ENCODE peak calls at places on chromosomes 2 and 18, in six cellular contexts. V, L, Q, U, D and O are unnamed samples.

GRCh38 chr18:35673682-35674081 is 92.1 kb downstream of the GALNT1 start:
- DNase-seq in Q (no peak), L (no peak), V (no peak), D (no peak), U (no peak), O (no peak)

GRCh38 chr18:58176915-58177717 is 133.1 kb downstream of the NEDD4L start:
- DNase-seq in Q (peak), L (no peak), V (no peak), U (peak), D (no peak), O (peak)

GRCh38 chr2:105321875-105322646 is 7.5 kb downstream of the TGFBRAP1 start:
- DNase-seq in Q (peak), D (no peak), U (no peak), L (no peak), V (no peak), O (no peak)

GRCh38 chr2:30661173-30662107 is 145.8 kb downstream of the CAPN13 start:
- DNase-seq in Q (peak), V (no peak), L (no peak), D (no peak), U (no peak), O (no peak)

GRCh38 chr2:3262437-3263388 is 114.9 kb downstream of the EIPR1 start:
- DNase-seq in L (no peak), V (no peak), D (no peak), Q (no peak), U (no peak), O (no peak)

GRCh38 chr2:2574401-2575184 is 243.5 kb upstream of the MYT1L start:
- DNase-seq in V (no peak), D (no peak), U (no peak), L (no peak), Q (no peak), O (no peak)

GRCh38 chr2:161208527-161209139 is 48.4 kb downstream of the TANK start:
- DNase-seq in Q (peak), L (no peak), U (peak), V (no peak), D (no peak), O (peak)

GRCh38 chr2:157779794-157780193 is 96.3 kb downstream of the ACVR1 start:
- DNase-seq in Q (no peak), L (no peak), U (no peak), V (no peak), D (no peak), O (no peak)

GRCh38 chr18:35282353-35282752 is 7.7 kb downstream of the ZSCAN30 start:
- DNase-seq in L (no peak), V (no peak), Q (peak), U (peak), D (no peak), O (no peak)

GRCh38 chr2:196143641-196144236 is 27.6 kb downstream of the STK17B start:
- DNase-seq in L (no peak), Q (peak), U (peak), D (no peak), V (no peak), O (no peak)

GRCh38 chr2:231190531-231191197 is 7.8 kb upstream of the ARMC9 start:
- DNase-seq in Q (peak), L (peak), D (no peak), V (no peak), U (no peak), O (no peak)

GRCh38 chr2:105294046-105294445 is 35.5 kb downstream of the TGFBRAP1 start:
- DNase-seq in D (no peak), U (no peak), Q (no peak), V (no peak), L (no peak), O (no peak)

GRCh38 chr2:44170337-44170736 is 1.7 kb downstream of the PPM1B start:
- DNase-seq in U (peak), Q (peak), V (peak), D (no peak), L (no peak), O (no peak)

GRCh38 chr2:75607988-75608683 is 38.4 kb upstream of the MRPL19 start:
- DNase-seq in L (no peak), Q (peak), D (no peak), V (no peak), U (no peak), O (peak)

GRCh38 chr2:155980941-155981561 is 351.5 kb downstream of the NR4A2 start:
- DNase-seq in V (no peak), D (no peak), Q (no peak), U (no peak), L (no peak), O (no peak)

GRCh38 chr2:69483024-69483423 is 45.8 kb upstream of the NFU1 start:
- DNase-seq in Q (peak), U (no peak), D (no peak), L (no peak), V (no peak), O (no peak)

GRCh38 chr2:234579231-234579962 is 82.5 kb upstream of the ARL4C start:
- DNase-seq in L (no peak), V (no peak), Q (no peak), U (no peak), D (no peak), O (no peak)

GRCh38 chr2:231052494-231053451 is 3.9 kb upstream of the PSMD1 start:
- DNase-seq in D (peak), U (peak), Q (peak), L (peak), V (peak), O (no peak)

GRCh38 chr18:52869942-52870907 is 530.2 kb downstream of the DCC start:
- DNase-seq in U (no peak), L (no peak), D (no peak), Q (no peak), V (no peak), O (no peak)

GRCh38 chr2:98483257-98483861 is 38.7 kb downstream of the INPP4A start:
- DNase-seq in D (no peak), L (no peak), V (peak), Q (no peak), U (no peak), O (no peak)

GRCh38 chr2:124699001-124699565 is 674.0 kb downstream of the CNTNAP5 start:
- DNase-seq in D (no peak), L (no peak), U (no peak), Q (no peak), V (no peak), O (no peak)

GRCh38 chr2:83103602-83104001 is 1355.5 kb downstream of the SUCLG1 start:
- DNase-seq in D (no peak), L (no peak), Q (peak), V (no peak), U (peak), O (peak)

GRCh38 chr2:45786030-45786830 is 134.8 kb downstream of the PRKCE start:
- DNase-seq in D (no peak), U (no peak), Q (no peak), V (no peak), L (no peak), O (no peak)

GRCh38 chr2:54561795-54562592 is 105.9 kb downstream of the SPTBN1 start:
- DNase-seq in U (no peak), D (no peak), V (peak), L (no peak), Q (no peak), O (no peak)

GRCh38 chr18:35095983-35096676 is 54.9 kb downstream of the MAPRE2 start:
- DNase-seq in D (no peak), L (no peak), V (no peak), Q (peak), U (no peak), O (no peak)

GRCh38 chr2:120788349-120788700 is 52.7 kb downstream of the GLI2 start:
- DNase-seq in U (no peak), Q (no peak), D (no peak), V (no peak), L (no peak), O (no peak)

GRCh38 chr2:120419073-120419472 is 73.1 kb downstream of the INHBB start:
- DNase-seq in Q (no peak), V (no peak), U (no peak), L (no peak), D (no peak), O (no peak)

GRCh38 chr18:6120820-6121279 is 225.5 kb upstream of the TMEM200C start:
- DNase-seq in L (no peak), U (no peak), V (no peak), Q (no peak), D (no peak), O (no peak)

GRCh38 chr2:65049010-65049639 is 7.1 kb upstream of the CEP68 start:
- DNase-seq in V (no peak), D (no peak), Q (no peak), L (no peak), U (no peak), O (no peak)

DNA sequence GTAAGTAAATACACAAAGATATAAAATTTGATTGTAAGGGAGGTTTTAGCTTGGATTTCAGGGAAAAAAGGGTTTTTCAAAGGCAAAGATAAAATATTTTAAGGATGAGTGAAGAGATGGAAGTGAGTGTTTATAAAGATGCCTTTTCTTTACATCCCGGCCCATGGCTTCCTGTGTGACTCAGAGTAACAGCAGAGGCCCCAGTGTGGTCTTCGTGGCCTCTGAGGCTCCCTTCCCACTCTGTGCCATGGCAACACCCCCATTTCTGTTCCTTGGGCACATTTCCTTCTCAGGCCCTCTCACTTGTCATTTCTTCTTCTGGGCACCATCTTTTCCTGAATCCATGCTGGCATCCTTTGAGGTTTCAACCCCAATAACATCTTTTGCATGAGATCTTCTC is 92.6 kb upstream of the TMEM18 start:
- DNase-seq in V (no peak), L (no peak), D (no peak), Q (no peak), U (no peak), O (no peak)
- H3K4me3 ChIP-seq in V (no peak), L (no peak), D (no peak), Q (no peak), U (no peak), O (no peak)

GRCh38 chr2:134491796-134492441 is 226.9 kb downstream of the TMEM163 start:
- DNase-seq in Q (no peak), V (no peak), D (no peak), L (no peak), U (no peak), O (peak)
- TF ChIP-seq CTCF in Q (no peak), V (peak), D (no peak), L (no peak), U (no peak), O (peak)

GRCh38 chr2:210623506-210623905 is 67.1 kb downstream of the CPS1 start:
- DNase-seq in U (no peak), V (no peak), Q (no peak), L (no peak), D (no peak), O (peak)

GRCh38 chr2:210630904-210631560 is 74.6 kb downstream of the CPS1 start:
- DNase-seq in V (no peak), Q (no peak), L (no peak), U (no peak), D (no peak), O (no peak)

GRCh38 chr2:210626849-210627248 is 70.5 kb downstream of the CPS1 start:
- DNase-seq in Q (peak), U (peak), L (no peak), D (no peak), V (no peak), O (no peak)
- H3K4me3 ChIP-seq in Q (no peak), U (no peak), L (no peak), D (no peak), V (no peak), O (no peak)

GRCh38 chr18:63421514-63421913 is 762 bp downstream of the VPS4B start:
- DNase-seq in Q (no peak), L (no peak), D (no peak), V (peak), U (peak), O (no peak)

GRCh38 chr18:63427566-63427965 is 5.3 kb upstream of the VPS4B start:
- DNase-seq in L (no peak), D (no peak), U (no peak), V (no peak), Q (no peak), O (peak)

GRCh38 chr18:63422087-63422861 is at the start of gene VPS4B:
- DNase-seq in D (peak), U (peak), V (peak), Q (peak), L (peak), O (peak)

DNA sequence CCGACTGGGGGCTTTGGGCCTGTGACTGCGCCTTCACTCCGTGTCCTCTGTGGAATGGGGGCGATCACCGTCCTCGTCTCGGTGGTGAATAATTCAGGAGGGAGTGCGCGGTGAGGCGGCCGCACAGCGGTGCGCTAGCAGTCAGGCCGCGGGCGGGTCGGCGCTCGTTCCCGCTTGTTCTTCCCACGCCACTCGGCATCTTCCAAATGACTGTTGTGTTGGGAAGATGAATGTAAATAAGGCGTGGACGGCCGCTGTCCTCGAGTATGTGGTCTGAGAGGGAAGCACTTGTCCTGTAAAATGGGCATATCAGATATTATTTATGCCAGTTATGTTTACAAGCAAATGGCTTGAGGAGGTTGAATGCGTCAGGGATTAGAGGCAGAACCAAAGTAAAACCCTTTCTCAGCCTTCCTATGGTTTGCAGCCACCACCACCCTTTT is 607 bp upstream of the VPS4B start:
- DNase-seq in D (peak), Q (no peak), V (no peak), L (no peak), U (no peak), O (no peak)
- TF ChIP-seq CTCF in D (peak), Q (no peak), V (no peak), L (no peak), U (no peak), O (peak)

DNA sequence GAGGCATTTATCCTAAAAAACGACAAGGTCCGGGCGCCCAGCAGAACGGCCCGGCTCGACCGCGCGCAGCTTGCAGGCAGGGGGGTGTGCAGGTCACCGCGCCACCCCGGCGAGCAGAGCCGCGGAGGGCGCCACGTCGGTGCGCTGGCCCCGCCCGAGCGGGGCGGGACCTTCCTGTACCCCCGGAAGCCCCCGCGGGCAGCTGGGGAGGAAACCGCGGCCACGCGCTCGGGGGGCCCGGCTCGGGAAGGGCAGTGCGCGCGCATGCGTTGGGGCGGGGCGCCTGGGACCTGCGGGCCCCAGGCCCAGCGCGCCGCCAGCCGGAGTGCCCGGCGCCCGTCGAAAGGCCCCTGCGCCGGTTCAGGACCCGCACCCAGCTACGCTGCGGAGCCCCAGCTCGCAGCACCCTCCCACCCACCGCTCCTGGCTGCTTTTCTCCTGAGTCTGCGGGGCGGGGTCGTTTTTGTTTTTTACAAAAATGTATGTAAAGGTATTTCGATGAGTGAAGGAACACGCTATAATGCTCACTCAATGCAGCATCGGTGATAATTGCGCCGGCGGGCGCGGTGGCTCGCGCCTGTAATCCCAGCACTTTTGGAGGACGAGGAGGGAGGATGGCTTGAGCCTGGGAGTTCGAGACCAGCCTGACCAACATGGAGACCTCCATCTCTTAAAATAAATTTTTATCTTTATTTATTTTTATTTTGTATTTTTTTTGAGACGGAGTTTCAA is 47.7 kb upstream of the POMC start:
- DNase-seq in L (peak), D (peak), V (peak), Q (peak), U (peak), O (no peak)
- H3K4me3 ChIP-seq in L (peak), D (peak), V (peak), Q (peak), U (peak), O (peak)

GRCh38 chr2:63127594-63127993 is 77.0 kb downstream of the OTX1 start:
- DNase-seq in D (no peak), U (no peak), Q (no peak), V (no peak), L (no peak), O (no peak)
- TF ChIP-seq CTCF in D (no peak), U (no peak), Q (no peak), V (no peak), L (no peak), O (no peak)

GRCh38 chr2:239133945-239134570 is 266.8 kb downstream of the HDAC4 start:
- DNase-seq in V (no peak), D (no peak), L (no peak), Q (no peak), U (no peak), O (no peak)
- H3K4me3 ChIP-seq in V (no peak), D (no peak), L (no peak), Q (no peak), U (no peak), O (no peak)

GRCh38 chr2:19214682-19215391 is 143.6 kb downstream of the OSR1 start:
- DNase-seq in L (no peak), V (no peak), Q (no peak), U (no peak), D (no peak), O (no peak)

GRCh38 chr2:19219060-19219459 is 139.4 kb downstream of the OSR1 start:
- DNase-seq in D (no peak), Q (no peak), L (no peak), V (no peak), U (no peak), O (no peak)

GRCh38 chr2:19217203-19217602 is 141.2 kb downstream of the OSR1 start:
- DNase-seq in U (no peak), L (no peak), V (no peak), D (no peak), Q (no peak), O (no peak)

GRCh38 chr2:19216271-19216670 is 142.2 kb downstream of the OSR1 start:
- DNase-seq in Q (no peak), D (no peak), L (no peak), V (no peak), U (no peak), O (no peak)

GRCh38 chr2:19216676-19217075 is 141.7 kb downstream of the OSR1 start:
- DNase-seq in L (no peak), V (no peak), Q (no peak), D (no peak), U (no peak), O (no peak)
- TF ChIP-seq CTCF in L (no peak), V (no peak), Q (no peak), D (no peak), U (no peak), O (no peak)

GRCh38 chr2:10279946-10280463 is 22.7 kb upstream of the HPCAL1 start:
- DNase-seq in V (no peak), Q (no peak), U (no peak), D (no peak), L (no peak), O (no peak)
- H3K4me3 ChIP-seq in V (no peak), Q (no peak), U (no peak), D (no peak), L (no peak), O (no peak)